ENCODE peak calls at places on chromosomes 5 and 9, in nine cellular contexts. One of them, this sample, is unnamed.

GRCh38 chr9:79432485-79432884 is 139.3 kb upstream of the TLE4 start:
- DNase-seq in PC-3: peak; percentile 4
- DNase-seq in hepatocyte: no peak
- DNase-seq in IMR-90: no peak
- DNase-seq in H1: no peak
- DNase-seq in A549: peak; percentile 6
- DNase-seq in osteoblast: no peak
- DNase-seq in PC-9: no peak
- DNase-seq in mammary epithelial cell: no peak
- DNase-seq in this sample: no peak

GRCh38 chr5:12794476-12795332 is 890.5 kb upstream of the CTNND2 start:
- DNase-seq in PC-3: no peak
- DNase-seq in hepatocyte: no peak
- DNase-seq in IMR-90: no peak
- DNase-seq in H1: no peak
- DNase-seq in A549: no peak
- DNase-seq in osteoblast: peak; percentile 25
- DNase-seq in PC-9: no peak
- DNase-seq in mammary epithelial cell: no peak
- DNase-seq in this sample: no peak

GRCh38 chr5:1963941-1964451 is 81.3 kb upstream of the IRX4 start:
- DNase-seq in PC-3: no peak
- DNase-seq in hepatocyte: no peak
- DNase-seq in IMR-90: no peak
- DNase-seq in H1: no peak
- DNase-seq in A549: no peak
- DNase-seq in osteoblast: peak; percentile 18
- DNase-seq in PC-9: no peak
- DNase-seq in mammary epithelial cell: no peak
- DNase-seq in this sample: no peak

GRCh38 chr9:37036237-37037136 is 2.4 kb upstream of the PAX5 start:
- DNase-seq in PC-3: peak; percentile 4
- DNase-seq in hepatocyte: peak; percentile 50
- DNase-seq in IMR-90: peak; percentile 12
- DNase-seq in H1: no peak
- DNase-seq in A549: no peak
- DNase-seq in osteoblast: peak; percentile 89
- DNase-seq in PC-9: peak; percentile 27
- DNase-seq in mammary epithelial cell: no peak
- DNase-seq in this sample: peak; percentile 72

GRCh38 chr5:92147792-92148191 is 764.7 kb upstream of the ARRDC3 start:
- DNase-seq in PC-3: no peak
- DNase-seq in hepatocyte: no peak
- DNase-seq in IMR-90: no peak
- DNase-seq in H1: no peak
- DNase-seq in A549: no peak
- DNase-seq in osteoblast: no peak
- DNase-seq in PC-9: no peak
- DNase-seq in mammary epithelial cell: no peak
- DNase-seq in this sample: no peak

GRCh38 chr9:134496413-134497282 is 145.0 kb upstream of the COL5A1 start:
- DNase-seq in PC-3: peak; percentile 18
- DNase-seq in hepatocyte: no peak
- DNase-seq in IMR-90: peak; percentile 74
- DNase-seq in H1: no peak
- DNase-seq in A549: no peak
- DNase-seq in osteoblast: peak; percentile 98
- DNase-seq in PC-9: no peak
- DNase-seq in mammary epithelial cell: no peak
- DNase-seq in this sample: no peak

GRCh38 chr5:43603535-43604363 is 769 bp downstream of the NNT start:
- DNase-seq in PC-3: no peak
- DNase-seq in hepatocyte: peak; percentile 52
- DNase-seq in IMR-90: peak; percentile 33
- DNase-seq in H1: no peak
- DNase-seq in A549: no peak
- DNase-seq in osteoblast: peak; percentile 96
- DNase-seq in PC-9: peak; percentile 61
- DNase-seq in mammary epithelial cell: peak; percentile 28
- DNase-seq in this sample: peak; percentile 35

GRCh38 chr5:119343766-119344165 is 12.1 kb upstream of the TNFAIP8 start:
- DNase-seq in PC-3: no peak
- DNase-seq in hepatocyte: no peak
- DNase-seq in IMR-90: peak; percentile 65
- DNase-seq in H1: no peak
- DNase-seq in A549: no peak
- DNase-seq in osteoblast: no peak
- DNase-seq in PC-9: no peak
- DNase-seq in mammary epithelial cell: no peak
- DNase-seq in this sample: no peak

GRCh38 chr5:139374909-139375308 is 8.2 kb downstream of the SLC23A1 start:
- DNase-seq in PC-3: no peak
- DNase-seq in hepatocyte: no peak
- DNase-seq in IMR-90: no peak
- DNase-seq in H1: no peak
- DNase-seq in A549: no peak
- DNase-seq in osteoblast: no peak
- DNase-seq in PC-9: no peak
- DNase-seq in mammary epithelial cell: no peak
- DNase-seq in this sample: no peak

GRCh38 chr9:110742741-110743371 is 74.3 kb downstream of the MUSK start:
- DNase-seq in PC-3: no peak
- DNase-seq in hepatocyte: no peak
- DNase-seq in IMR-90: peak; percentile 93
- DNase-seq in H1: peak; percentile 7
- DNase-seq in A549: no peak
- DNase-seq in osteoblast: peak; percentile 29
- DNase-seq in PC-9: no peak
- DNase-seq in mammary epithelial cell: no peak
- DNase-seq in this sample: peak; percentile 84

DNA sequence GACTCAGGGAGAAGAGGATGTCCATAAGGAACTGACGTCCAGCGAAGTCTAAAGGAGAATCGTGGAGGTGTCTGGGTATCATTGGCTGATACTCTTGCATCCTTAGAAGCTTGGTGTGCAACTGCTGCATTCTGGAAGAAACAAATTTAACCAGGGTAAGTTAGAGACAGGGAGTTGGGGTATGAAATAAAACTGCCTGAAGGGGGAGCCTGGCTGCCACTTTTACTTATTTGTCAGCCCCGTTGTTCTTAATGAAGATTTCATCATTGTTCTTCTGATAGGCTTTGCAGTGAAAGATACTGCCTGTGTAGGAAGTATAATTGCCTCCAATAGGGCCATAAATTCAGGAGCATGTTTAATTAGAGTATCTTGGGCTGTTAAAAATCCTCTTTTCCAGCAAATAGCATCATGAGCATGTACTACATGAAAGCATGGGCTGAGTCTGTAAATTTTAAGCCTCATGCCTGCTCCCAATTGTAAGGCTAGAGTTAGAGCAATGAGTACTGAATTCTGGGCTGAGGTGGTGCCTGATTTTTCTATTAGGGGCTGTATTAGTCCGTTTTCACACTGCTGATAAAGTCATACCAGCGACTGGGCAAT is 1264.5 kb upstream of the ACO1 start:
- DNase-seq in PC-3: peak; percentile 32
- DNase-seq in hepatocyte: peak; percentile 44
- DNase-seq in IMR-90: no peak
- DNase-seq in H1: peak; percentile 13
- DNase-seq in A549: no peak
- DNase-seq in osteoblast: peak; percentile 41
- DNase-seq in PC-9: peak; percentile 4
- DNase-seq in mammary epithelial cell: peak; percentile 55
- DNase-seq in this sample: peak; percentile 32
- TF ChIP-seq CTCF in PC-3: peak; percentile 58
- TF ChIP-seq CTCF in hepatocyte: peak; percentile 59
- TF ChIP-seq CTCF in IMR-90: peak; percentile 40
- TF ChIP-seq CTCF in H1: peak; percentile 52
- TF ChIP-seq CTCF in A549: peak; percentile 21
- TF ChIP-seq CTCF in osteoblast: peak; percentile 32
- TF ChIP-seq CTCF in PC-9: peak; percentile 69
- TF ChIP-seq CTCF in mammary epithelial cell: peak; percentile 74
- TF ChIP-seq CTCF in this sample: peak; percentile 60

GRCh38 chr5:122180146-122180712 is 50.9 kb downstream of the ZNF474 start:
- DNase-seq in PC-3: no peak
- DNase-seq in hepatocyte: no peak
- DNase-seq in IMR-90: no peak
- DNase-seq in H1: no peak
- DNase-seq in A549: no peak
- DNase-seq in osteoblast: no peak
- DNase-seq in PC-9: no peak
- DNase-seq in mammary epithelial cell: peak; percentile 57
- DNase-seq in this sample: no peak
- H3K4me2 ChIP-seq in PC-3: no peak overlapping the region
- H3K4me2 ChIP-seq in hepatocyte: no peak overlapping the region
- H3K4me2 ChIP-seq in IMR-90: peak overlapping the region; percentile 54
- H3K4me2 ChIP-seq in H1: no peak overlapping the region
- H3K4me2 ChIP-seq in A549: no peak overlapping the region
- H3K4me2 ChIP-seq in osteoblast: no peak overlapping the region
- H3K4me2 ChIP-seq in PC-9: no peak overlapping the region
- H3K4me2 ChIP-seq in mammary epithelial cell: peak overlapping the region; percentile 34
- H3K4me2 ChIP-seq in this sample: no peak overlapping the region

GRCh38 chr9:127281887-127282286 is 17.3 kb downstream of the GARNL3 start:
- DNase-seq in PC-3: no peak
- DNase-seq in hepatocyte: no peak
- DNase-seq in IMR-90: no peak
- DNase-seq in H1: no peak
- DNase-seq in A549: no peak
- DNase-seq in osteoblast: no peak
- DNase-seq in PC-9: no peak
- DNase-seq in mammary epithelial cell: no peak
- DNase-seq in this sample: no peak
- H3K27ac ChIP-seq in PC-3: no peak overlapping the region
- H3K27ac ChIP-seq in hepatocyte: no peak overlapping the region
- H3K27ac ChIP-seq in IMR-90: no peak overlapping the region
- H3K27ac ChIP-seq in H1: no peak overlapping the region
- H3K27ac ChIP-seq in A549: no peak overlapping the region
- H3K27ac ChIP-seq in osteoblast: no peak overlapping the region
- H3K27ac ChIP-seq in PC-9: no peak overlapping the region
- H3K27ac ChIP-seq in mammary epithelial cell: no peak overlapping the region
- H3K27ac ChIP-seq in this sample: no peak overlapping the region

DNA sequence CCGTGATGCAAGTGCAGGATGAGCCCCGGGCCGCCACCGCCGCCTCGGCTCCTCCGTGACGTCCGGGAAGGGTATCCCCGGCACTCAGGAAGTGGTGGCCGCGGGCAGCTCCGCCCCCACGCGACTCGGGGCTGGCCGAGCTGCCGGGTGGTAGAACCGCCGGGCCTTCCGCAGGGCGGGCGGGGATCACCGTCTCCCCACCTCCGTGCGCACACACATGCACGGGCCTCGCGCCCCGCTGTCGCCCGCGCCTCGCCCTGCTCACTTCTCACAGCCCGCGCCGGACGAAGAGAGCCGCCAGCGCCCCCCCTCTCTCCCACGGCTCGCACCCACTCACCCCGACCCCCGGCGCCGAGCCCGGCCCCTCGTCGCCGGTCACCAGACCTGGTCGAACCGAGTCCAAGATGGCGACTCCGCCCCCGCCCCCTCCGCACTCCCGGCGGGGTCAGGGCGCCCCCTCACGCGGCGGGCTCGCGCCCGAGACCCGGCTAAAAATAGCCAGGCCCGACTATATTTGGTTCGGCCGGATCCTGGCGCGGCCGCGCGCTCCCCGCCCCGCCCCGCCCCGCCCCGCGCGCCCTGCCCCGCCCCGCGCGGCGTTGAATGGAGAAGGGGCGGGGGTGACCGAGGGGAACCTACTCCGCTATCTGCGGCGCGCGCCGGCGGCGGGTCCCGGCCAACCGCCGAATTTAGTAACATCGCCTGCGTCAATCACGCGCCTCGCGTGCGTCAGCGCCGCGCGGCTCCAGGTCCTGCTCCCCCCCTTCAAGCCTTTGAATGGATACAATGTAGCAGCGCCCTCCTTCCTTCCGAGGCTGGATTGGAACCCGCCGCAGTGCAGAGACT is 2.0 kb upstream of the NR4A3 start:
- DNase-seq in PC-3: peak; percentile 84
- DNase-seq in hepatocyte: peak; percentile 96
- DNase-seq in IMR-90: peak; percentile 96
- DNase-seq in H1: no peak
- DNase-seq in A549: peak; percentile 78
- DNase-seq in osteoblast: peak; percentile 98
- DNase-seq in PC-9: peak; percentile 89
- DNase-seq in mammary epithelial cell: peak; percentile 91
- DNase-seq in this sample: peak; percentile 98
- TF ChIP-seq CTCF in PC-3: peak; percentile 17
- TF ChIP-seq CTCF in hepatocyte: no peak
- TF ChIP-seq CTCF in IMR-90: peak; percentile 24
- TF ChIP-seq CTCF in H1: no peak
- TF ChIP-seq CTCF in A549: no peak
- TF ChIP-seq CTCF in osteoblast: no peak
- TF ChIP-seq CTCF in PC-9: no peak
- TF ChIP-seq CTCF in mammary epithelial cell: no peak
- TF ChIP-seq CTCF in this sample: no peak

GRCh38 chr5:79456890-79457583 is 56.9 kb downstream of the HOMER1 start:
- DNase-seq in PC-3: no peak
- DNase-seq in hepatocyte: no peak
- DNase-seq in IMR-90: no peak
- DNase-seq in H1: no peak
- DNase-seq in A549: no peak
- DNase-seq in osteoblast: no peak
- DNase-seq in PC-9: no peak
- DNase-seq in mammary epithelial cell: no peak
- DNase-seq in this sample: no peak
- H3K4me2 ChIP-seq in PC-3: no peak overlapping the region
- H3K4me2 ChIP-seq in hepatocyte: no peak overlapping the region
- H3K4me2 ChIP-seq in IMR-90: no peak overlapping the region
- H3K4me2 ChIP-seq in H1: no peak overlapping the region
- H3K4me2 ChIP-seq in A549: no peak overlapping the region
- H3K4me2 ChIP-seq in osteoblast: no peak overlapping the region
- H3K4me2 ChIP-seq in PC-9: no peak overlapping the region
- H3K4me2 ChIP-seq in mammary epithelial cell: no peak overlapping the region
- H3K4me2 ChIP-seq in this sample: no peak overlapping the region

DNA sequence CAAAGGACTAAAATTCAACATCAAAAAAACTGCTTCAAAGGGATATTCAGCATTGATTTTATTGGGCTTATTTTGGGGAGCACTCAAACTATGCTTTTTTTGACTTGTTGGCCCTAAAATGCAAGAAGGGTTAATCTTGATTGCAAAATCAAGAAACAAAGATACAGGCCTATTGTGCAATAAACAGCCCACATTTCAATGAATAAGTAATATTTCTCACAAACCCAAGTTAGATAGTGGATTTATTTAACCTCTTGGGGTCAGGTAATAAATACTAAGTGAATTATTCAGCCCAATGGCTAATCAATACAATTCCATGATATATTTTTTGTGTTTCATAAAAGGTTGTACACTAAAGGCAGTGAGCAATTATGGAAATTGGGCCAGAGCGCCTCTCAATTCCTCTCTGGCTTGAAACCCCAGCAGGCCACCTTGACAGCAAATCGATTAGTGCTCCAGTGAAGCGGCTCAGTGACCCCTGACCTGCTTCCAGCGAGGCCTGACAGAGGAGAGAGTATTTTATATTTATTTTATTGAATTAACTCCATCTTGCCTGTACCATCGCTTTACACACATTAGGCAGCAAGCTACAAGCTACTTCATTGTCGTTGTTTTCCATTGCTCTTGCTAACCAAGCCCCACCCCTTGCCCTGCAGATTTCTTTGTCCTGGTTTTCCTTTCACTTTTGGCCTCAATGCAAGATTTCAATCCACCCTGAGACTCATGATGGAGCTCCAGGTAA is 65.5 kb downstream of the EBF1 start:
- DNase-seq in PC-3: peak; percentile 1
- DNase-seq in hepatocyte: no peak
- DNase-seq in IMR-90: no peak
- DNase-seq in H1: no peak
- DNase-seq in A549: no peak
- DNase-seq in osteoblast: no peak
- DNase-seq in PC-9: no peak
- DNase-seq in mammary epithelial cell: no peak
- DNase-seq in this sample: peak; percentile 43
- H3K27ac ChIP-seq in PC-3: no peak overlapping the region
- H3K27ac ChIP-seq in hepatocyte: no peak overlapping the region
- H3K27ac ChIP-seq in IMR-90: no peak overlapping the region
- H3K27ac ChIP-seq in H1: no peak overlapping the region
- H3K27ac ChIP-seq in A549: no peak overlapping the region
- H3K27ac ChIP-seq in osteoblast: peak overlapping the region; percentile 77
- H3K27ac ChIP-seq in PC-9: no peak overlapping the region
- H3K27ac ChIP-seq in mammary epithelial cell: no peak overlapping the region
- H3K27ac ChIP-seq in this sample: no peak overlapping the region